ENCODE peak calls at places on chromosomes 16 and 17, in seven cellular contexts. J is neuronal stem cell, I is mesendoderm, W is IMR-90, N is H9, L is mesenchymal stem cell, X is H1. S is an unnamed sample.

GRCh38 chr17:76920364-76921139 is 52.3 kb downstream of the MGAT5B start:
- DNase-seq in L (no peak), J (no peak), W (no peak), N (no peak), X (no peak), I (peak; percentile 40), S (no peak)

GRCh38 chr17:82449136-82449882 is 1.2 kb downstream of the CYBC1 start:
- DNase-seq in N (peak; percentile 71), J (no peak), X (no peak), I (peak; percentile 31), L (no peak), W (no peak), S (no peak)

GRCh38 chr17:65167581-65167980 is 30.4 kb downstream of the RGS9 start:
- DNase-seq in L (no peak), I (no peak), N (no peak), J (no peak), W (no peak), X (no peak), S (no peak)

GRCh38 chr16:87550510-87550961 is 51.8 kb upstream of the JPH3 start:
- DNase-seq in W (no peak), L (no peak), J (peak; percentile 33), I (peak; percentile 43), X (no peak), N (peak; percentile 69), S (no peak)

GRCh38 chr16:67490330-67491096 is 7.2 kb upstream of the AGRP start:
- DNase-seq in I (no peak), L (no peak), X (no peak), W (peak; percentile 72), N (no peak), J (no peak), S (peak; percentile 27)

GRCh38 chr16:81604960-81605383 is 160.4 kb downstream of the CMIP start:
- DNase-seq in W (peak; percentile 75), I (no peak), J (no peak), L (peak; percentile 88), X (no peak), N (no peak), S (no peak)

GRCh38 chr16:14529010-14529669 is 100.9 kb downstream of the PARN start:
- DNase-seq in X (peak; percentile 64), N (peak; percentile 81), L (peak; percentile 86), I (peak; percentile 89), W (peak; percentile 93), J (peak; percentile 70), S (peak; percentile 92)

GRCh38 chr16:85853641-85854545 is 45.1 kb upstream of the IRF8 start:
- DNase-seq in W (no peak), X (no peak), I (no peak), J (no peak), N (no peak), L (no peak), S (no peak)

GRCh38 chr16:2388139-2388874 is 40.9 kb upstream of the CCNF start:
- DNase-seq in N (no peak), X (no peak), L (no peak), I (no peak), J (no peak), W (no peak), S (no peak)

GRCh38 chr17:44398692-44399691 is 9.5 kb upstream of the ITGA2B start:
- DNase-seq in J (no peak), I (no peak), L (no peak), W (peak; percentile 3), X (no peak), N (no peak), S (peak; percentile 64)

GRCh38 chr17:77372444-77373297 is 231.9 kb downstream of the SEC14L1 start:
- DNase-seq in L (peak; percentile 85), X (peak; percentile 59), J (peak; percentile 91), W (peak; percentile 87), I (peak; percentile 97), N (peak; percentile 97), S (peak; percentile 66)

GRCh38 chr17:31560836-31561235 is 169.4 kb downstream of the RAB11FIP4 start:
- DNase-seq in X (no peak), W (no peak), L (peak; percentile 36), N (no peak), J (no peak), I (peak; percentile 67), S (no peak)

GRCh38 chr16:47392114-47392513 is 68.7 kb downstream of the ITFG1 start:
- DNase-seq in L (peak; percentile 24), W (no peak), X (no peak), N (no peak), I (no peak), J (no peak), S (no peak)

GRCh38 chr17:45410144-45411091 is 22.3 kb downstream of the ARHGAP27 start:
- DNase-seq in X (no peak), J (no peak), W (no peak), I (no peak), N (no peak), L (no peak), S (no peak)

GRCh38 chr16:3518292-3518982 is 17.6 kb downstream of the CLUAP1 start:
- DNase-seq in N (no peak), I (no peak), J (no peak), W (no peak), X (no peak), L (no peak), S (no peak)

GRCh38 chr16:12173121-12173520 is 196.6 kb downstream of the SNX29 start:
- DNase-seq in X (no peak), N (no peak), W (no peak), J (no peak), I (no peak), L (no peak), S (no peak)

DNA sequence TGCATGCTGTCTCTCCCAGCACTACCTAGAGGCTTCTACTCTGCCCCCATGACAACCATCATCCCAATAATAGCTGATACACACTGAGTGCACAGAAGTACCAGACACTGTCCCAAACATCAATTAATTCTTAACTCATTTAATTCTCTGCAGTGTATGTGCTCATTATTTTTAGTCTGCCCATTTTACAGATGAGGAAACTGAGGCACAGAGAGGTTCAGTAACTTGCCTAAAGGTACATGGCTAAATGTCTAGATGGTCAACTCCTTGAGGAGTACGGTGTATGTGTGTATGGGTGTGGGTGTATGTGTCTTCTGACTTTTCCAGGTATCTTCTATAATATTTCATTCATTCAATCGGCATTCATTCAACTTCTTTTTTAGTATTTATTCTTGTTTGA is 407.9 kb downstream of the SOX9 start:
- DNase-seq in W (no peak), X (no peak), J (no peak), I (no peak), L (no peak), N (no peak), S (no peak)
- H2AK5ac ChIP-seq in W (no peak overlapping the region), X (no peak overlapping the region), J (no peak overlapping the region), I (no peak overlapping the region), L (no peak overlapping the region), N (no peak overlapping the region), S (no peak overlapping the region)

DNA sequence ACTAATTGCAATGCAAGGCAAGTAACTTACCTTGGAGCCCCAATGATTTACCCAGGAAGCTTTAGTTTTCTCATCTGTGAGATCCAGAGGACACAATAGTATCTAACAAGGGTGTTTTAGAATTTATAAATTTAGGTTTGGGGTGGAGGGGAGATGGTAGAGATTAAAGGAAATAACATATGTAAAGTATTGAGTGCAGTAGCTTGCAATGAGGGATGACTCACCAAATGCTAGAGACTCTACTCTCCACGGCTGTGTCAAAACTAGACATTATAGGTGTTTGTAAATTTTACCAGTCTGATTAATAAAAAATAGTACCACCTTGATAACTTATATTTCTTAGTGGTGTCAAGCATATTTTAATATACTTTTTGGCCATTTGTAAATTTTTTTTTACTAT is 3.7 kb upstream of the ABCA9 start:
- DNase-seq in X (no peak), W (no peak), J (no peak), I (no peak), L (no peak), N (no peak), S (no peak)
- H3K18ac ChIP-seq in X (no peak overlapping the region), W (no peak overlapping the region), J (no peak overlapping the region), I (no peak overlapping the region), L (no peak overlapping the region), N (no peak overlapping the region), S (no peak overlapping the region)

DNA sequence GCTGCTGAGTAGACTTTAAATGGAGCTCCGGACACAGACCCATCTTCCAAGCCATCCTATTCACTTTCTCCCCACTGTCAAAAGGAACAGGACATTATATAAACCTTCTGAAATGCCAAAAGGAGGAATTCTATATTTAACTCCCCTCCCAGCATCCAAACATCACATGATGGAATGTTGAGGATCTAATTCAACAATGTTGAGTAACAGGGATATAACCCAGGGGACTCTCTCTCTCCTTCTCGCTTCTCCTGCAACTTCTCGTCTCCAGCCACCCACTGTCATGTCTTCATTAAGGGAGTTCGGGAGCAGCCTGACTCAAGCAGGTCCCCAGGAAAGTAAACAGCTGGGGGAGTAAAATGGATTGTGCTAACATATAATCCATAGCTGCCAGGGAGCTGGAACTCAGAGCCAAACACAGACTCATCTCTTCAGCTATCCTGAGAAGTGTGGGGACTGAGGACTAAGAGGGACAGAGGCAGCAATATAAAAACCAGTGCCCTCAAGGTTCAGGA is 51.7 kb downstream of the GRIN2A start:
- DNase-seq in L (no peak), N (no peak), X (no peak), W (no peak), I (no peak), J (no peak), S (no peak)
- H2BK120ac ChIP-seq in L (no peak overlapping the region), N (no peak overlapping the region), X (no peak overlapping the region), W (no peak overlapping the region), I (no peak overlapping the region), J (no peak overlapping the region), S (no peak overlapping the region)

GRCh38 chr17:17841620-17842025 is 4.8 kb upstream of the SREBF1 start:
- DNase-seq in L (peak; percentile 57), J (no peak), X (no peak), I (peak; percentile 48), W (no peak), N (peak; percentile 49), S (no peak)

GRCh38 chr17:17842111-17842876 is 5.5 kb upstream of the SREBF1 start:
- DNase-seq in W (no peak), L (no peak), X (no peak), I (no peak), J (no peak), N (no peak), S (no peak)

GRCh38 chr17:17844079-17844478 is 7.3 kb upstream of the SREBF1 start:
- DNase-seq in N (no peak), I (no peak), L (no peak), W (no peak), J (no peak), X (no peak), S (no peak)

GRCh38 chr17:17844500-17844899 is 7.7 kb upstream of the SREBF1 start:
- DNase-seq in L (no peak), J (no peak), I (no peak), W (no peak), X (no peak), N (no peak), S (no peak)

DNA sequence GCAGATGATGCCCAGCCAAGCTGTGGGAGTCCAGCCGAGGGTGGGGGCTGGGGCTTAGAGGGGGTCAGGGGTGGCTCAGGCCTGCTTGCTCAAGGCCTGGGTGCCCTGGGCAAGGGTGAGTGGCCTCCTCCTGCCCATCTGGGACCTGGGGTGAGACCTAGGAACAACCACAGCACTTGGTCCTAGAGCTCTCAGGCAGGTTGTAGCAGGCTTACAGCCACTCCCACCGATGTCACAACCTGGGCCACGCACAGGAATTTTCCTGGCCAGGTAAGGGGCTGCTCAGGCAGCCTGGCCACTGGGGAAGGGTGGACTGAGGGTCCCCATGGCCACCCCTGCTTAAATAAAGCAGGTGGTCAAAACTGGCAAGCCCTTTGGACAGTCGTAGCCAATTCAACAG is 6.3 kb upstream of the SREBF1 start:
- DNase-seq in I (no peak), L (no peak), W (no peak), N (no peak), J (no peak), X (no peak), S (no peak)
- H2AK5ac ChIP-seq in I (no peak overlapping the region), L (no peak overlapping the region), W (no peak overlapping the region), N (no peak overlapping the region), J (peak overlapping the region; percentile 88), X (no peak overlapping the region), S (no peak overlapping the region)

GRCh38 chr17:50707296-50708049 is at the start of gene ANKRD40:
- DNase-seq in L (peak; percentile 96), W (peak; percentile 91), X (no peak), N (peak; percentile 73), I (peak; percentile 77), J (peak; percentile 72), S (peak; percentile 90)
- H3K18ac ChIP-seq in L (peak within 1 kb of the TSS; percentile 98), W (peak within 1 kb of the TSS; percentile 70), X (peak within 1 kb of the TSS; percentile 85), N (peak within 1 kb of the TSS; percentile 43), I (peak within 1 kb of the TSS; percentile 82), J (peak within 1 kb of the TSS; percentile 98), S (peak within 1 kb of the TSS; percentile 52)